ENCODE peak calls at places on chromosomes 6 and 20, in eight cellular contexts. H is anterior cingulate cortex, Q is sigmoid colon, J is KBM-7, A is lower lobe of right lung, O is psoas muscle, L is renal cortical epithelial cell, D is H4. E is an unnamed sample.

GRCh38 chr6:28240517-28240916 is 11.6 kb downstream of the ZKSCAN4 start:
- DNase-seq in H (no peak), Q (no peak), J (no peak), A (no peak), O (no peak), L (no peak), D (no peak), E (no peak)

GRCh38 chr20:56776345-56776744 is 147.2 kb downstream of the TFAP2C start:
- DNase-seq in H (no peak), Q (no peak), J (no peak), A (no peak), O (no peak), L (no peak), D (no peak), E (no peak)

GRCh38 chr20:17579369-17580039 is 9.6 kb downstream of the DSTN start:
- DNase-seq in H (no peak), Q (no peak), J (no peak), A (no peak), O (no peak), L (no peak), D (no peak), E (no peak)

GRCh38 chr6:46677314-46677654 is 10.4 kb upstream of the TDRD6 start:
- DNase-seq in H (no peak), Q (no peak), J (peak), A (no peak), O (no peak), L (no peak), D (no peak), E (no peak)

GRCh38 chr20:20083796-20084195 is 31.5 kb downstream of the CFAP61 start:
- DNase-seq in H (no peak), Q (no peak), J (peak), A (no peak), O (no peak), L (peak), D (peak), E (no peak)

GRCh38 chr6:42423244-42423643 is 28.5 kb downstream of the TRERF1 start:
- DNase-seq in H (no peak), Q (no peak), J (no peak), A (no peak), O (no peak), L (no peak), D (no peak), E (no peak)

GRCh38 chr6:15400572-15401004 is 154.7 kb downstream of the JARID2 start:
- DNase-seq in H (peak), Q (peak), J (peak), A (peak), O (peak), L (no peak), D (no peak), E (no peak)

GRCh38 chr20:4813839-4814695 is 92.4 kb downstream of the PRND start:
- DNase-seq in H (no peak), Q (no peak), J (peak), A (no peak), O (no peak), L (no peak), D (no peak), E (no peak)

GRCh38 chr6:34466242-34467185 is 638 bp downstream of the PACSIN1 start:
- DNase-seq in H (no peak), Q (no peak), J (no peak), A (no peak), O (no peak), L (no peak), D (no peak), E (no peak)

GRCh38 chr6:117089604-117090003 is 175.8 kb upstream of the VGLL2 start:
- DNase-seq in H (no peak), Q (no peak), J (no peak), A (no peak), O (no peak), L (no peak), D (no peak), E (no peak)

GRCh38 chr6:17725083-17725482 is 18.4 kb upstream of the NUP153 start:
- DNase-seq in H (no peak), Q (peak), J (peak), A (no peak), O (no peak), L (peak), D (peak), E (no peak)

GRCh38 chr6:138695193-138695592 is 78.4 kb upstream of the CCDC28A start:
- DNase-seq in H (no peak), Q (no peak), J (no peak), A (no peak), O (no peak), L (no peak), D (no peak), E (no peak)

GRCh38 chr6:70051197-70051596 is 184.8 kb downstream of the COL19A1 start:
- DNase-seq in H (no peak), Q (no peak), J (no peak), A (no peak), O (no peak), L (peak), D (no peak), E (no peak)

GRCh38 chr6:122712864-122713612 is 66.5 kb upstream of the FABP7 start:
- DNase-seq in H (no peak), Q (no peak), J (peak), A (no peak), O (no peak), L (peak), D (peak), E (no peak)